ENCODE peak calls at places on chromosomes 1 and 21, in ten cellular contexts. O, P, I, Z, L, M, K, N, B and V are unnamed samples.

GRCh38 chr1:1240348-1240732 is 6.2 kb downstream of the C1QTNF12 start:
- DNase-seq in O (no peak), P (no peak), I (no peak), Z (no peak), L (no peak), M (no peak), K (no peak), N (no peak), B (no peak), V (no peak)

GRCh38 chr1:6619045-6619444 is 5.5 kb downstream of the PHF13 start:
- DNase-seq in O (no peak), P (no peak), I (no peak), Z (no peak), L (no peak), M (no peak), K (no peak), N (no peak), B (no peak), V (no peak)

GRCh38 chr1:226325178-226325577 is 16.2 kb upstream of the LIN9 start:
- DNase-seq in O (no peak), P (peak), I (no peak), Z (no peak), L (no peak), M (peak), K (no peak), N (no peak), B (no peak), V (no peak)

GRCh38 chr1:226658538-226659125 is 80.5 kb downstream of the ITPKB start:
- DNase-seq in O (no peak), P (no peak), I (no peak), Z (no peak), L (peak), M (no peak), K (no peak), N (no peak), B (no peak), V (no peak)

GRCh38 chr21:45593162-45594022 is 50.1 kb upstream of the PCBP3 start:
- DNase-seq in O (no peak), P (no peak), I (no peak), Z (no peak), L (no peak), M (no peak), K (no peak), N (no peak), B (no peak), V (no peak)

GRCh38 chr1:94496076-94496755 is 45.3 kb downstream of the F3 start:
- DNase-seq in O (no peak), P (peak), I (no peak), Z (no peak), L (no peak), M (no peak), K (no peak), N (no peak), B (no peak), V (no peak)

GRCh38 chr1:55146781-55147180 is 68.4 kb downstream of the USP24 start:
- DNase-seq in O (no peak), P (peak), I (no peak), Z (peak), L (peak), M (peak), K (no peak), N (no peak), B (no peak), V (no peak)

GRCh38 chr1:160942926-160943325 is 11.7 kb downstream of the ITLN2 start:
- DNase-seq in O (no peak), P (no peak), I (no peak), Z (no peak), L (no peak), M (peak), K (no peak), N (peak), B (no peak), V (no peak)

GRCh38 chr1:151966061-151966460 is 27.6 kb downstream of the S100A10 start:
- DNase-seq in O (no peak), P (no peak), I (no peak), Z (no peak), L (no peak), M (peak), K (no peak), N (no peak), B (no peak), V (no peak)

GRCh38 chr1:229629251-229629650 is 3.2 kb downstream of the URB2 start:
- DNase-seq in O (no peak), P (peak), I (no peak), Z (no peak), L (no peak), M (peak), K (no peak), N (peak), B (no peak), V (no peak)

GRCh38 chr1:62311473-62311943 is 7.7 kb downstream of the KANK4 start:
- DNase-seq in O (no peak), P (no peak), I (no peak), Z (no peak), L (no peak), M (no peak), K (no peak), N (no peak), B (no peak), V (no peak)

GRCh38 chr1:19484338-19484792 is 974 bp downstream of the CAPZB start:
- DNase-seq in O (peak), P (no peak), I (peak), Z (no peak), L (no peak), M (no peak), K (no peak), N (no peak), B (no peak), V (peak)

GRCh38 chr1:241837901-241838300 is 10.1 kb upstream of the EXO1 start:
- DNase-seq in O (no peak), P (peak), I (no peak), Z (no peak), L (no peak), M (peak), K (no peak), N (peak), B (no peak), V (no peak)

GRCh38 chr21:25898671-25899070 is 163.9 kb downstream of the GABPA start:
- DNase-seq in O (no peak), P (peak), I (no peak), Z (no peak), L (no peak), M (no peak), K (no peak), N (no peak), B (no peak), V (no peak)

GRCh38 chr1:115671176-115672062 is 29.6 kb downstream of the VANGL1 start:
- DNase-seq in O (no peak), P (peak), I (no peak), Z (no peak), L (no peak), M (peak), K (no peak), N (peak), B (no peak), V (no peak)

GRCh38 chr1:40948741-40949528 is 30.6 kb upstream of the CTPS1 start:
- DNase-seq in O (peak), P (peak), I (peak), Z (no peak), L (peak), M (peak), K (no peak), N (peak), B (peak), V (peak)

GRCh38 chr1:180269848-180270766 is 40.0 kb downstream of the LHX4 start:
- DNase-seq in O (no peak), P (no peak), I (no peak), Z (no peak), L (no peak), M (peak), K (no peak), N (no peak), B (peak), V (no peak)

GRCh38 chr1:242523968-242524570 is 428 bp downstream of the PLD5 start:
- DNase-seq in O (peak), P (peak), I (peak), Z (peak), L (peak), M (peak), K (no peak), N (no peak), B (peak), V (peak)

GRCh38 chr1:85502625-85503083 is 37.7 kb upstream of the DDAH1 start:
- DNase-seq in O (peak), P (peak), I (peak), Z (peak), L (peak), M (peak), K (no peak), N (peak), B (peak), V (peak)

GRCh38 chr1:76330993-76331603 is 256.6 kb downstream of the ST6GALNAC3 start:
- DNase-seq in O (peak), P (peak), I (peak), Z (peak), L (peak), M (peak), K (no peak), N (peak), B (peak), V (peak)

GRCh38 chr1:162892916-162893714 is 32.1 kb upstream of the CCDC190 start:
- DNase-seq in O (no peak), P (peak), I (no peak), Z (no peak), L (no peak), M (no peak), K (no peak), N (no peak), B (no peak), V (peak)

GRCh38 chr1:59691261-59691660 is 123.5 kb upstream of the HOOK1 start:
- DNase-seq in O (no peak), P (no peak), I (no peak), Z (no peak), L (no peak), M (no peak), K (no peak), N (no peak), B (no peak), V (no peak)

GRCh38 chr1:15106608-15107007 is 46.9 kb upstream of the TMEM51 start:
- DNase-seq in O (no peak), P (no peak), I (peak), Z (no peak), L (no peak), M (peak), K (no peak), N (no peak), B (no peak), V (no peak)

GRCh38 chr1:199593475-199593874 is 434.0 kb upstream of the NR5A2 start:
- DNase-seq in O (no peak), P (no peak), I (no peak), Z (no peak), L (no peak), M (no peak), K (no peak), N (no peak), B (no peak), V (no peak)

GRCh38 chr1:81242103-81242502 is 558.6 kb upstream of the ADGRL2 start:
- DNase-seq in O (no peak), P (no peak), I (no peak), Z (no peak), L (no peak), M (no peak), K (no peak), N (no peak), B (no peak), V (no peak)

GRCh38 chr1:104648269-104648691 is 898.6 kb downstream of the AMY1C start:
- DNase-seq in O (peak), P (peak), I (no peak), Z (no peak), L (no peak), M (peak), K (no peak), N (peak), B (no peak), V (peak)

GRCh38 chr1:52159033-52159789 is 17.3 kb downstream of the ZFYVE9 start:
- DNase-seq in O (no peak), P (peak), I (no peak), Z (no peak), L (no peak), M (peak), K (no peak), N (peak), B (no peak), V (no peak)

GRCh38 chr1:110243581-110243980 is 33.5 kb downstream of the KCNC4 start:
- DNase-seq in O (no peak), P (no peak), I (no peak), Z (no peak), L (peak), M (no peak), K (no peak), N (no peak), B (peak), V (no peak)

GRCh38 chr1:151005729-151006330 is 872 bp downstream of the MINDY1 start:
- DNase-seq in O (no peak), P (no peak), I (no peak), Z (no peak), L (no peak), M (no peak), K (no peak), N (no peak), B (no peak), V (no peak)

GRCh38 chr1:29428997-29429396 is 192.7 kb downstream of the PTPRU start:
- DNase-seq in O (no peak), P (no peak), I (no peak), Z (no peak), L (no peak), M (no peak), K (no peak), N (no peak), B (no peak), V (no peak)

GRCh38 chr1:92486251-92487077 is at the start of gene GFI1:
- DNase-seq in O (peak), P (peak), I (peak), Z (no peak), L (no peak), M (no peak), K (no peak), N (no peak), B (peak), V (peak)

GRCh38 chr21:44293551-44294231 is 6.2 kb upstream of the PFKL start:
- DNase-seq in O (no peak), P (no peak), I (no peak), Z (peak), L (no peak), M (no peak), K (no peak), N (no peak), B (no peak), V (no peak)

DNA sequence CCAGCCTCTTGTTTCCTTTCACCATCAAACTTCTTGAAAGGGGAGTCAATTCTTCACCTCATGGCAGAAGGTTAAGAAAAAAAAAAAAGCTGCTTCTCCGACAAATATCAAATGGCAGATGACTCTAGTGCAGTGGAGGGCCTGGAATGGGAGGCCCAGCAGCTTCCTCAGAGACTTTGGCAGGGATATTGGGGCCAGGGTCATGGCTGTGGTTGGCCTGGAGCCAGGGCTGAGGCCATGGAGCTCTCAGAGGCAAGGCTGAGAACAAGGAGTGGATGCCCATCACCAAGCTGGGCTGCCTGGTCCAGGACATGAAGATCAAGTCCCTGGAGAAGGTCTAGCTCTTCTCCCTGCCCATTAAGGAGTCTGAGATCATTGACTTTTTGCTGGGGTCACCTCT is 18.7 kb downstream of the MTF1 start:
- DNase-seq in O (no peak), P (no peak), I (no peak), Z (peak), L (no peak), M (no peak), K (no peak), N (no peak), B (no peak), V (no peak)
- TF ChIP-seq CTCF in O (no peak), P (no peak), I (no peak), Z (no peak), L (no peak), M (no peak), K (no peak), N (no peak), B (no peak), V (no peak)

GRCh38 chr1:91021686-91022517 is at the start of gene ZNF644:
- DNase-seq in O (peak), P (peak), I (peak), Z (peak), L (peak), M (peak), K (peak), N (peak), B (peak), V (peak)

GRCh38 chr1:91026777-91027176 is 4.9 kb upstream of the ZNF644 start:
- DNase-seq in O (no peak), P (peak), I (no peak), Z (no peak), L (no peak), M (peak), K (no peak), N (no peak), B (peak), V (no peak)

GRCh38 chr1:91024501-91025119 is 2.8 kb upstream of the ZNF644 start:
- DNase-seq in O (no peak), P (no peak), I (no peak), Z (no peak), L (no peak), M (no peak), K (no peak), N (no peak), B (no peak), V (no peak)

GRCh38 chr1:91022518-91022929 is 689 bp upstream of the ZNF644 start:
- DNase-seq in O (no peak), P (no peak), I (no peak), Z (no peak), L (no peak), M (no peak), K (no peak), N (no peak), B (no peak), V (no peak)

DNA sequence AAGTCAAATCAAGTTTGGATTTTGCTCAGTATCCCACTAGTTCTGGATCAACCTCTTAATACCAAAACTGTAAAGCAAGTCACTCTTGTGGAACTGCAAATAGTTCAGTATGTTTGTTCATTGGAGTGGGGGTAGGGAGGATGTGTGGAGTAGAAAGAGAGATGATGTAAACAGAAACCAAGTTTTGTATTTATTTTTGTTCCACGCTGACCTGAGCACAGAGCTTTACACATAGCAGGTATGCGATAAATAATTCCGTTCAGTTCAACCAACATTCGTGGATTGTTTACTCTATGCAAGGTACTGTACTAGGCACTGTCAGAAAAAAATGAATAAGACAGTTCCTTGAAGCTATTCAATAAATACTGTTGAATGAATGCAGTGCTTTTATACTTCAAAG is 4.5 kb upstream of the ZNF644 start:
- DNase-seq in O (no peak), P (no peak), I (no peak), Z (no peak), L (no peak), M (peak), K (no peak), N (no peak), B (peak), V (no peak)
- TF ChIP-seq CTCF in O (no peak), P (no peak), I (no peak), Z (no peak), L (no peak), M (no peak), K (no peak), N (no peak), B (no peak), V (no peak)

GRCh38 chr1:91281782-91282181 is 122.9 kb downstream of the HFM1 start:
- DNase-seq in O (no peak), P (no peak), I (no peak), Z (no peak), L (no peak), M (no peak), K (no peak), N (no peak), B (no peak), V (no peak)

GRCh38 chr1:91273875-91274274 is 130.8 kb downstream of the HFM1 start:
- DNase-seq in O (no peak), P (peak), I (no peak), Z (no peak), L (no peak), M (peak), K (no peak), N (no peak), B (no peak), V (no peak)

GRCh38 chr1:91283421-91283726 is 121.3 kb downstream of the HFM1 start:
- DNase-seq in O (no peak), P (peak), I (no peak), Z (no peak), L (no peak), M (no peak), K (no peak), N (no peak), B (no peak), V (no peak)

GRCh38 chr1:91282695-91283420 is 121.8 kb downstream of the HFM1 start:
- DNase-seq in O (peak), P (peak), I (peak), Z (peak), L (peak), M (peak), K (no peak), N (peak), B (peak), V (peak)

DNA sequence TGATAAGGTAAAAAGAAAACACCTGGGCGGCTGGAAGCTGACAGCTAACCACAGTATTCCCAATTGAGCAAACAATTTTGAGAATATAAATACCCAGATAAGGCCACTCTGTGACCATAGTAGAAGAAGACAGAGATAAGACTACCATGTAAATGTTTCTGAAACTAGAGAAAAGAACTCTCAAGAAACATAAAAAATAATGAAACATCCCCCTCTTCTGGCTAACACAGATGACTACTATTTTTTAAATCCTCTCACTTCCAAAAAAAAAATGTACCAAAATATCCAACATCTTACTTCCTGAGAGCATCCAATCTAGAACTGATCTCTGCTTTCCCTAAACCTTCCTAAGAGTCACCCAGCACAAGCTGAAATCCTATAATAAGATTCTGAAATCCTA is 125.9 kb downstream of the HFM1 start:
- DNase-seq in O (no peak), P (peak), I (no peak), Z (no peak), L (no peak), M (peak), K (no peak), N (peak), B (peak), V (no peak)
- TF ChIP-seq CTCF in O (peak), P (peak), I (peak), Z (no peak), L (no peak), M (peak), K (no peak), N (peak), B (peak), V (peak)

GRCh38 chr1:46529031-46529630 is 22.3 kb downstream of the KNCN start:
- DNase-seq in O (no peak), P (no peak), I (no peak), Z (no peak), L (no peak), M (peak), K (no peak), N (no peak), B (no peak), V (no peak)

GRCh38 chr1:46530311-46530710 is 21.1 kb downstream of the KNCN start:
- DNase-seq in O (no peak), P (no peak), I (no peak), Z (no peak), L (no peak), M (no peak), K (no peak), N (no peak), B (no peak), V (no peak)

GRCh38 chr1:46532095-46532494 is 19.4 kb downstream of the KNCN start:
- DNase-seq in O (no peak), P (no peak), I (no peak), Z (no peak), L (no peak), M (no peak), K (no peak), N (no peak), B (no peak), V (no peak)

GRCh38 chr1:46532498-46533178 is 18.8 kb downstream of the KNCN start:
- DNase-seq in O (peak), P (peak), I (peak), Z (peak), L (peak), M (peak), K (no peak), N (no peak), B (peak), V (peak)

GRCh38 chr1:46530791-46531409 is 20.5 kb downstream of the KNCN start:
- DNase-seq in O (no peak), P (no peak), I (no peak), Z (no peak), L (no peak), M (peak), K (no peak), N (no peak), B (no peak), V (no peak)
- TF ChIP-seq CTCF in O (peak), P (peak), I (no peak), Z (no peak), L (no peak), M (peak), K (no peak), N (peak), B (no peak), V (peak)